ENCODE peak calls at places on chromosomes 4 and X, in five cellular contexts. J, Q, M, G and C are unnamed samples.
A peak's percentile ranks its signal among the peaks of the same experiment; 100 is the strongest.

GRCh38 chr4:74658114-74658513 is 136.2 kb downstream of the BTC start:
- DNase-seq in J (no peak), Q (no peak), M (no peak), G (no peak), C (peak; percentile 10)

GRCh38 chr4:59553063-59553738 is 1646.9 kb upstream of the ADGRL3 start:
- DNase-seq in J (peak; percentile 28), Q (no peak), M (peak; percentile 0), G (no peak), C (peak; percentile 3)

GRCh38 chr4:48909697-48910096 is 3.1 kb upstream of the OCIAD2 start:
- DNase-seq in J (peak; percentile 55), Q (peak; percentile 92), M (peak; percentile 17), G (no peak), C (peak; percentile 64)

GRCh38 chr4:3423952-3424351 is 17.8 kb upstream of the HGFAC start:
- DNase-seq in J (no peak), Q (no peak), M (no peak), G (no peak), C (no peak)

GRCh38 chr4:183919173-183919572 is 14.1 kb downstream of the STOX2 start:
- DNase-seq in J (no peak), Q (no peak), M (peak; percentile 77), G (no peak), C (no peak)

GRCh38 chrX:112108145-112108544 is 25.6 kb upstream of the TRPC5 start:
- DNase-seq in J (no peak), Q (no peak), M (no peak), G (no peak), C (no peak)

GRCh38 chrX:41333744-41333993 is 293 bp upstream of the DDX3X start:
- DNase-seq in J (peak; percentile 64), Q (peak; percentile 81), M (no peak), G (no peak), C (peak; percentile 87)

GRCh38 chr4:39348371-39349265 is 17.5 kb downstream of the RFC1 start:
- DNase-seq in J (no peak), Q (no peak), M (no peak), G (no peak), C (no peak)

GRCh38 chr4:3229964-3230363 is 19.0 kb upstream of the MSANTD1 start:
- DNase-seq in J (no peak), Q (no peak), M (no peak), G (no peak), C (no peak)

GRCh38 chr4:150890246-150890645 is 124.8 kb downstream of the LRBA start:
- DNase-seq in J (no peak), Q (no peak), M (no peak), G (no peak), C (no peak)

GRCh38 chr4:2482693-2483092 is 13.8 kb downstream of the RNF4 start:
- DNase-seq in J (no peak), Q (no peak), M (no peak), G (no peak), C (no peak)

GRCh38 chr4:93897559-93897958 is 69.0 kb downstream of the ATOH1 start:
- DNase-seq in J (peak; percentile 7), Q (peak; percentile 6), M (peak; percentile 35), G (no peak), C (peak; percentile 15)

GRCh38 chr4:141254326-141254725 is 33.6 kb downstream of the ZNF330 start:
- DNase-seq in J (no peak), Q (no peak), M (no peak), G (peak; percentile 18), C (no peak)

GRCh38 chr4:75003979-75004378 is 71.1 kb downstream of the PARM1 start:
- DNase-seq in J (no peak), Q (no peak), M (no peak), G (no peak), C (no peak)

GRCh38 chr4:124135409-124135813 is 577.1 kb downstream of the ANKRD50 start:
- DNase-seq in J (no peak), Q (no peak), M (no peak), G (no peak), C (no peak)

GRCh38 chr4:14249226-14249625 is 621.7 kb upstream of the BOD1L1 start:
- DNase-seq in J (no peak), Q (no peak), M (no peak), G (no peak), C (no peak)

GRCh38 chr4:102552781-102553180 is 51.6 kb downstream of the NFKB1 start:
- DNase-seq in J (no peak), Q (no peak), M (no peak), G (no peak), C (no peak)

GRCh38 chrX:119503484-119503861 is 35.2 kb downstream of the SLC25A5 start:
- DNase-seq in J (peak; percentile 91), Q (no peak), M (no peak), G (no peak), C (no peak)

GRCh38 chr4:180665481-180665880 is 1577.7 kb upstream of the TENM3 start:
- DNase-seq in J (no peak), Q (no peak), M (no peak), G (no peak), C (no peak)

GRCh38 chr4:154349829-154350228 is 141.8 kb downstream of the DCHS2 start:
- DNase-seq in J (peak; percentile 4), Q (peak; percentile 13), M (no peak), G (no peak), C (no peak)

GRCh38 chr4:48341776-48342558 is 638 bp downstream of the SLAIN2 start:
- DNase-seq in J (no peak), Q (no peak), M (peak; percentile 62), G (peak; percentile 72), C (peak; percentile 81)

GRCh38 chr4:150863456-150863855 is 151.6 kb downstream of the LRBA start:
- DNase-seq in J (no peak), Q (no peak), M (no peak), G (no peak), C (peak; percentile 2)

GRCh38 chr4:54139332-54139731 is 39.4 kb downstream of the GSX2 start:
- DNase-seq in J (no peak), Q (no peak), M (no peak), G (no peak), C (no peak)

GRCh38 chr4:13178621-13179020 is 305.5 kb downstream of the RAB28 start:
- DNase-seq in J (no peak), Q (no peak), M (no peak), G (no peak), C (no peak)

GRCh38 chrX:68534696-68535095 is 35.8 kb downstream of the YIPF6 start:
- DNase-seq in J (no peak), Q (no peak), M (no peak), G (no peak), C (no peak)

GRCh38 chr4:36004231-36004851 is 240.0 kb downstream of the ARAP2 start:
- DNase-seq in J (no peak), Q (no peak), M (no peak), G (no peak), C (no peak)

GRCh38 chr4:121939690-121940089 is 12.2 kb downstream of the TRPC3 start:
- DNase-seq in J (no peak), Q (no peak), M (no peak), G (no peak), C (no peak)

GRCh38 chr4:110092646-110093045 is 105.8 kb downstream of the ELOVL6 start:
- DNase-seq in J (no peak), Q (no peak), M (no peak), G (no peak), C (no peak)

GRCh38 chr4:110091426-110091825 is 107.0 kb downstream of the ELOVL6 start:
- DNase-seq in J (no peak), Q (peak; percentile 64), M (no peak), G (no peak), C (no peak)

GRCh38 chr4:110099638-110100037 is 98.8 kb downstream of the ELOVL6 start:
- DNase-seq in J (no peak), Q (no peak), M (no peak), G (no peak), C (no peak)

GRCh38 chr4:110096406-110096805 is 102.0 kb downstream of the ELOVL6 start:
- DNase-seq in J (no peak), Q (no peak), M (no peak), G (no peak), C (no peak)
- TF ChIP-seq CTCF in J (no peak), Q (no peak), M (no peak), G (no peak), C (no peak)

DNA sequence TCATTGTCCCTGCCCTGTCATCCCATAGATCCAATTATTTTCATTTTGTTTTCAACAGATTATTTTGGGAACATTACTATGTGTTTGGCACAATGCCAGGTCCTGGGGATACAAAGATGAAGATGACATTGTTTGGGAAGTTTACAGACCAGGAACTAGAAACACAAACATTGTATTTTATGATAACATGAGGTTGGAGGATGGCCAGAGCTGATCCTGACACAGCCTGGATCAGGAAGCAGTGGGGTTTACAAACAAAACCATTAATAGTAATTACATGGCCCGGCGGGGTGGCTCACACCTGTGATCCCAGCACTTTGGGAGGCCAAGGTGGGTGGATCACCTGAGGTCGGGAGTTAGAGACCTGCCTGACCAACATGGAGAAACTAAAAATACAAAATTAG is 29.9 kb downstream of the CLRN2 start:
- DNase-seq in J (no peak), Q (no peak), M (peak; percentile 36), G (no peak), C (no peak)
- TF ChIP-seq MAX in J (no peak), Q (no peak), M (no peak), G (no peak), C (no peak)

GRCh38 chr4:108172231-108172779 is 3.6 kb upstream of the LEF1 start:
- DNase-seq in J (no peak), Q (no peak), M (peak; percentile 87), G (peak; percentile 31), C (no peak)
- TF ChIP-seq CTCF in J (no peak), Q (no peak), M (no peak), G (no peak), C (no peak)

GRCh38 chr4:109128589-109128988 is 173.9 kb downstream of the COL25A1 start:
- DNase-seq in J (no peak), Q (no peak), M (no peak), G (no peak), C (no peak)
- TF ChIP-seq MAX in J (no peak), Q (no peak), M (no peak), G (no peak), C (no peak)

DNA sequence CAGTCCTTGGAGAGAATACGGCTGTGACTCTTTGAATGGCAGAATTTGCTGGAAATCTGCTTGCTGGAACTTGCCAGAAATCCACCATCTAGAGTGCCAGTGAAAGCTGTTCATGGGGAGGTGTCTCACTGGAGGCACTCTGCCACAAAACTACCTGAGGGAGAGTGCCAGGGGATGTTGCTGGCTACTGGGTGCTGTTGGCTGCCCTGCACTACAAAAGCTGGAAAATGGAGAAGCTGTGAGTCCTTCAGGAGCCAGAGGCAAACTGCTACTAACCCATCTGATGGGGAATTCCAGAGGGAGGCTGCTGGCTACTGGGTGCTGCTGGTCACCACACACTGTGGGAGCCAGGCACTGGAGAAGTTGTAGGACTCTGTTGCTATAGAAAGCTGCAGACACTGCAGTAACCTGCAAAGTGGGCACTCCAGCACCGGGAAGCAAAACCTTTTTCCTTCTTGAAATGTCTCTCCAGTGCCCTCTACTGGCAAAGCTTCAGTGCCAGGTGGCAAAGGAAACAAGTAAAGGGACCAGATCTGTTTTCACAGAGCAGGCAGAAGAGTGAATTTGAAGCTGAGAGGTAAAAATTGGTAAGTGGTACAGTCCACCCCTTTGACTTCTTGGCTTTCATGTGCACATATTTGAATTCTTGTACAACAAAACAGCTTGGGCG is 47.8 kb upstream of the HSD17B10 start:
- DNase-seq in J (peak; percentile 73), Q (peak; percentile 45), M (peak; percentile 58), G (peak; percentile 57), C (peak; percentile 77)
- TF ChIP-seq CTCF in J (peak; percentile 65), Q (peak; percentile 60), M (peak; percentile 81), G (peak; percentile 17), C (peak; percentile 85)